ENCODE peak calls at places on chromosomes 12 and 14, in six cellular contexts. X, F, Q, T, D and A are unnamed samples.
A peak's percentile ranks its signal among the peaks of the same experiment; 100 is the strongest.

GRCh38 chr12:49962861-49963765 is 1.4 kb downstream of the AQP5 start:
- DNase-seq in T (no peak), Q (no peak), X (no peak), D (peak; percentile 67), F (peak; percentile 53), A (no peak)

GRCh38 chr14:105343194-105343593 is 28.6 kb downstream of the PACS2 start:
- DNase-seq in Q (no peak), X (no peak), T (no peak), D (no peak), F (no peak), A (no peak)

GRCh38 chr14:100292776-100293461 is 13.3 kb downstream of the SLC25A29 start:
- DNase-seq in F (no peak), D (peak; percentile 51), Q (no peak), T (no peak), X (no peak), A (no peak)

GRCh38 chr12:130708648-130709047 is 7.5 kb downstream of the RIMBP2 start:
- DNase-seq in D (no peak), Q (no peak), F (no peak), T (no peak), X (no peak), A (no peak)

GRCh38 chr12:39012870-39013269 is 107.5 kb upstream of the CPNE8 start:
- DNase-seq in X (no peak), Q (no peak), T (peak; percentile 8), D (no peak), F (no peak), A (no peak)

GRCh38 chr14:22814945-22815713 is at the start of gene SLC7A7:
- DNase-seq in T (peak; percentile 56), F (no peak), Q (no peak), D (peak; percentile 45), X (no peak), A (no peak)

GRCh38 chr12:48198619-48198973 is 4.5 kb downstream of the OR10AD1 start:
- DNase-seq in F (no peak), X (no peak), T (peak; percentile 14), Q (no peak), D (no peak), A (no peak)

GRCh38 chr12:76318773-76319594 is 29.2 kb downstream of the BBS10 start:
- DNase-seq in X (no peak), F (no peak), D (no peak), Q (no peak), T (no peak), A (no peak)

GRCh38 chr12:72390146-72390545 is 118.0 kb downstream of the TRHDE start:
- DNase-seq in X (no peak), Q (peak; percentile 10), D (no peak), T (no peak), F (no peak), A (no peak)

GRCh38 chr14:77076118-77076631 is 21.9 kb upstream of the CIPC start:
- DNase-seq in T (peak; percentile 98), F (no peak), X (no peak), D (peak; percentile 60), Q (peak; percentile 52), A (no peak)

GRCh38 chr12:119715268-119715620 is 47.3 kb downstream of the PRKAB1 start:
- DNase-seq in X (no peak), T (peak; percentile 31), D (no peak), Q (no peak), F (no peak), A (no peak)

GRCh38 chr14:103015426-103015825 is 41.9 kb downstream of the CDC42BPB start:
- DNase-seq in F (no peak), X (no peak), Q (no peak), D (peak; percentile 39), T (no peak), A (no peak)

GRCh38 chr14:64541261-64541970 is 875 bp downstream of the HSPA2 start:
- DNase-seq in X (peak; percentile 23), Q (no peak), F (no peak), D (no peak), T (no peak), A (no peak)

GRCh38 chr14:105838591-105839424 is 312.4 kb downstream of the TMEM121 start:
- DNase-seq in Q (no peak), D (no peak), X (no peak), F (no peak), T (no peak), A (no peak)

GRCh38 chr14:99725774-99726537 is 41.9 kb downstream of the CYP46A1 start:
- DNase-seq in Q (no peak), F (no peak), T (no peak), X (no peak), D (peak; percentile 73), A (no peak)

GRCh38 chr12:111268738-111269572 is 99.9 kb downstream of the PHETA1 start:
- DNase-seq in F (no peak), Q (no peak), D (peak; percentile 85), X (no peak), T (no peak), A (peak; percentile 6)

GRCh38 chr14:38171197-38171596 is 36.5 kb upstream of the SSTR1 start:
- DNase-seq in X (no peak), F (peak; percentile 45), Q (peak; percentile 19), T (no peak), D (no peak), A (no peak)

GRCh38 chr12:43786899-43787693 is 19.0 kb downstream of the TWF1 start:
- DNase-seq in X (no peak), T (no peak), F (no peak), Q (no peak), D (no peak), A (no peak)

GRCh38 chr14:94000986-94001385 is 3.9 kb downstream of the CCDC197 start:
- DNase-seq in T (no peak), D (no peak), F (no peak), X (no peak), Q (no peak), A (no peak)

GRCh38 chr14:36773136-36773540 is 111.5 kb downstream of the PAX9 start:
- DNase-seq in D (peak; percentile 7), Q (no peak), F (no peak), X (no peak), T (peak; percentile 5), A (peak; percentile 28)

GRCh38 chr12:50787618-50788017 is 23.7 kb downstream of the ATF1 start:
- DNase-seq in F (no peak), T (no peak), D (no peak), Q (no peak), X (no peak), A (no peak)

GRCh38 chr12:22684526-22685118 is 59.7 kb downstream of the ETNK1 start:
- DNase-seq in F (no peak), X (peak; percentile 19), T (peak; percentile 74), Q (peak; percentile 18), D (peak; percentile 7), A (peak; percentile 42)

GRCh38 chr12:61213646-61214045 is 1046.6 kb upstream of the USP15 start:
- DNase-seq in Q (no peak), T (no peak), X (no peak), D (no peak), F (no peak), A (no peak)

GRCh38 chr12:52920937-52921336 is 16.1 kb upstream of the KRT8 start:
- DNase-seq in D (no peak), X (no peak), Q (no peak), F (no peak), T (no peak), A (no peak)

GRCh38 chr12:97877404-97877803 is 414.8 kb downstream of the RMST start:
- DNase-seq in F (no peak), T (no peak), X (no peak), Q (no peak), D (no peak), A (no peak)

GRCh38 chr14:81464253-81465001 is 64.3 kb upstream of the STON2 start:
- DNase-seq in X (peak; percentile 79), D (peak; percentile 49), Q (peak; percentile 44), F (no peak), T (peak; percentile 71), A (peak; percentile 80)

GRCh38 chr12:112977641-112978040 is 678 bp upstream of the OAS2 start:
- DNase-seq in X (no peak), T (no peak), D (no peak), Q (no peak), F (no peak), A (no peak)
- H3K4me3 ChIP-seq in X (peak overlapping the region; percentile 99), T (no peak overlapping the region), D (no peak overlapping the region), Q (no peak overlapping the region), F (no peak overlapping the region), A (no peak overlapping the region)

DNA sequence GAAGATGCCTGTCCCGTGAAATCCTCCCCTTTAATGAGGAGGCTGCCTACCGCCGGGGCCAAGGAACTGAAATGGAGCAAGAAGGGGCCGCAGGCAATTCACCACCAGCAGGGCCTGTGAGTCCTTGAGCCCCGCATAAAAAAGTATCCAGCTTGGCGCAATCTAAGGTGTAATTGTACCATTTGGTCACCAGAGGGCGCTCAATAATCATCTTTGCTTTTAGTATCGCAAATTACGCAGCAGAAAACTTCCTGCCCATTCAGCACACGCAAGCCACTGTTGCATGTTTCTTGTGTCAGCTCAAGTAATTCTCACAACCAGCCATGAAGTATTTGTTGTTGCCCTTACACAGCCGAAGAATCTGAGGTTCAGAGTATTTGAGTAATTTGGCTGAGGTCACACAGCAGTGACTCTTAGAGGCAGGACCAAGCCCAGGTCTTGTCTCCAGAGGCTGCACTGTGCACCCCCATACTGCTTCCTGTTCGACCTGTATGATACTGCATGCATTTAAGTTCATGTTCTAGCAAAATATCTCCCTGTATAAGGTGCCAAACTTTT is 54.1 kb upstream of the PPP2R5C start:
- DNase-seq in F (peak; percentile 35), Q (peak; percentile 62), X (peak; percentile 86), T (peak; percentile 92), D (peak; percentile 83), A (peak; percentile 89)
- H3K4me3 ChIP-seq in F (no peak overlapping the region), Q (no peak overlapping the region), X (peak overlapping the region; percentile 54), T (no peak overlapping the region), D (no peak overlapping the region), A (peak overlapping the region; percentile 8)

DNA sequence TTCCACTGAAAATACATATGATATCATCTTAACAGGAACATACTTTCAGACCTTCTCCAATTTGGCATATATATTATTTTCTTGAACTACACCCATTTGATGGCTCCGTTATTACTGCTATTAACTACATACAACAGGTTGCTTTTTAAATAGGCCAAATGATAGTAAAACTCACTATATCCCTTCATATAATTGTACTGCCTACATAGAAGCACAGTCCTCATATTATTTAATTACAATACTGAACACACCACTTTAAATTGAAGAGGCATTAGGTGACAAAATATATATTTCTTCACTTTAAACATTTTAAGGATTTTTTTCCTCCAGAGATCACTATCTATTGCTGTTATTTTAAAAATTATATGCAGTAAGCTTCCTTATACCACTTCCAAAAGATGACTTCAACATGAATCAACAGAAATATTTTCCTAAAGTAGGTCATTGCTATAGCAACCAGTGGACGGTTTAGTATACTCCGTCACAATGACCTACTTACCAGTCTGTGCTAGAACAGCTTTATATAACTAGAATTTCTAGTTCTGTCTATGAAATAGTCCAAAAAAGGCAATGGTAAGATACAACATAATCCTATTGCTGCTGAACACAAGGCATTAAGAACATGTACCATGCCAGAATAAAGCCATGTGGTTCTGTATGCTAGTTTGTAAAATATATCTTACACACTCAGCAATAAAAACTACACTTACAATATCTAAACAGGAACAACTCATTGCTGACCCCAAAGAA is 40.5 kb upstream of the MTERF2 start:
- DNase-seq in D (no peak), X (peak; percentile 76), Q (peak; percentile 82), F (peak; percentile 86), T (peak; percentile 97), A (peak; percentile 59)
- H3K4me3 ChIP-seq in D (no peak overlapping the region), X (peak overlapping the region; percentile 62), Q (no peak overlapping the region), F (no peak overlapping the region), T (no peak overlapping the region), A (no peak overlapping the region)

DNA sequence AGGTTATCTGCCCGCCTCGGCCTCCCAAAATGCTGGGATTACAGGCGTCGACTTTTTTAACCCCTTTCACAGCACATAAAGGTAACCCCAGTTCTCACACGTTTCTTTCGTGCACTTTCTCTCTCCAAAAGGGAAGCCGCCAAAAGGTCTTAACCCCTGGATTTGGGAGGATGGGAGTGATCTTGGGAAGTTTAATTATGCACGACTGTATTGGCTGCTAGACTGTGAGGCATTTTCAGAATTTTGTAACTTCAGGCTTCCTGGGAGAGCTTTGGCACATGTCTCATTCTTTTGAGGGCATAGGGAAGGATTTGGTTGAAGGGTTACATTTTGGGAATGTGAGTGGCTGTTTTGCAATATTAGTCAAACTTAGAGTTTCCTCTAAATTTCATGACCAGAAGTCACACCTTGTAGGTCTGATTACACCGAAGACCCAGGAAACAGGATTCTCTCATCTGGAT is 1.4 kb upstream of the SMARCC2 start:
- DNase-seq in F (no peak), Q (no peak), D (peak; percentile 46), X (no peak), T (no peak), A (no peak)
- H3K4me3 ChIP-seq in F (peak overlapping the region; percentile 77), Q (peak overlapping the region; percentile 83), D (peak overlapping the region; percentile 95), X (peak overlapping the region; percentile 71), T (peak overlapping the region; percentile 76), A (no peak overlapping the region)